ENCODE peak calls at places on chromosomes 3 and 15, in eight cellular contexts. One of them, this sample, is unnamed.

GRCh38 chr3:41198526-41198925 is 779 bp upstream of the CTNNB1 start:
- DNase-seq in H7: no peak
- DNase-seq in H54: no peak
- DNase-seq in SW480: peak; percentile 75
- DNase-seq in stimulated activated CD4-positive, alpha-beta T cell treated with anti-CD3 and anti-CD28 coated beads, Interleukin-2, amount 100 ng/mL, for 48 hours: no peak
- DNase-seq in hepatocyte: peak; percentile 47
- DNase-seq in EL: peak; percentile 11
- DNase-seq in A172: no peak
- DNase-seq in this sample: no peak

GRCh38 chr3:37601832-37602231 is 259.8 kb upstream of the CTDSPL start:
- DNase-seq in H7: no peak
- DNase-seq in H54: no peak
- DNase-seq in SW480: peak; percentile 27
- DNase-seq in stimulated activated CD4-positive, alpha-beta T cell treated with anti-CD3 and anti-CD28 coated beads, Interleukin-2, amount 100 ng/mL, for 48 hours: no peak
- DNase-seq in hepatocyte: no peak
- DNase-seq in EL: no peak
- DNase-seq in A172: peak; percentile 25
- DNase-seq in this sample: no peak

GRCh38 chr3:42732829-42733459 is 30.3 kb upstream of the HHATL start:
- DNase-seq in H7: no peak
- DNase-seq in H54: no peak
- DNase-seq in SW480: no peak
- DNase-seq in stimulated activated CD4-positive, alpha-beta T cell treated with anti-CD3 and anti-CD28 coated beads, Interleukin-2, amount 100 ng/mL, for 48 hours: no peak
- DNase-seq in hepatocyte: no peak
- DNase-seq in EL: no peak
- DNase-seq in A172: no peak
- DNase-seq in this sample: no peak

GRCh38 chr3:117202415-117202814 is 492.8 kb downstream of the TUSC7 start:
- DNase-seq in H7: no peak
- DNase-seq in H54: no peak
- DNase-seq in SW480: no peak
- DNase-seq in stimulated activated CD4-positive, alpha-beta T cell treated with anti-CD3 and anti-CD28 coated beads, Interleukin-2, amount 100 ng/mL, for 48 hours: no peak
- DNase-seq in hepatocyte: no peak
- DNase-seq in EL: no peak
- DNase-seq in A172: no peak
- DNase-seq in this sample: no peak

GRCh38 chr15:72491768-72492167 is 17.6 kb downstream of the ARIH1 start:
- DNase-seq in H7: no peak
- DNase-seq in H54: peak; percentile 12
- DNase-seq in SW480: no peak
- DNase-seq in stimulated activated CD4-positive, alpha-beta T cell treated with anti-CD3 and anti-CD28 coated beads, Interleukin-2, amount 100 ng/mL, for 48 hours: no peak
- DNase-seq in hepatocyte: no peak
- DNase-seq in EL: peak; percentile 82
- DNase-seq in A172: peak; percentile 40
- DNase-seq in this sample: peak; percentile 88

GRCh38 chr3:179432021-179432420 is 19.2 kb downstream of the GNB4 start:
- DNase-seq in H7: no peak
- DNase-seq in H54: no peak
- DNase-seq in SW480: no peak
- DNase-seq in stimulated activated CD4-positive, alpha-beta T cell treated with anti-CD3 and anti-CD28 coated beads, Interleukin-2, amount 100 ng/mL, for 48 hours: no peak
- DNase-seq in hepatocyte: no peak
- DNase-seq in EL: no peak
- DNase-seq in A172: no peak
- DNase-seq in this sample: no peak

GRCh38 chr3:65876028-65876420 is 162.7 kb downstream of the MAGI1 start:
- DNase-seq in H7: no peak
- DNase-seq in H54: no peak
- DNase-seq in SW480: no peak
- DNase-seq in stimulated activated CD4-positive, alpha-beta T cell treated with anti-CD3 and anti-CD28 coated beads, Interleukin-2, amount 100 ng/mL, for 48 hours: no peak
- DNase-seq in hepatocyte: no peak
- DNase-seq in EL: no peak
- DNase-seq in A172: no peak
- DNase-seq in this sample: no peak

GRCh38 chr3:58573638-58574037 is 3.6 kb downstream of the FAM107A start:
- DNase-seq in H7: no peak
- DNase-seq in H54: no peak
- DNase-seq in SW480: no peak
- DNase-seq in stimulated activated CD4-positive, alpha-beta T cell treated with anti-CD3 and anti-CD28 coated beads, Interleukin-2, amount 100 ng/mL, for 48 hours: no peak
- DNase-seq in hepatocyte: peak; percentile 14
- DNase-seq in EL: no peak
- DNase-seq in A172: no peak
- DNase-seq in this sample: no peak

GRCh38 chr3:31918179-31919165 is 62.6 kb downstream of the OSBPL10 start:
- DNase-seq in H7: no peak
- DNase-seq in H54: no peak
- DNase-seq in SW480: no peak
- DNase-seq in stimulated activated CD4-positive, alpha-beta T cell treated with anti-CD3 and anti-CD28 coated beads, Interleukin-2, amount 100 ng/mL, for 48 hours: no peak
- DNase-seq in hepatocyte: no peak
- DNase-seq in EL: peak; percentile 4
- DNase-seq in A172: no peak
- DNase-seq in this sample: peak; percentile 19

GRCh38 chr3:16768956-16769355 is 115.8 kb upstream of the PLCL2 start:
- DNase-seq in H7: no peak
- DNase-seq in H54: no peak
- DNase-seq in SW480: peak; percentile 5
- DNase-seq in stimulated activated CD4-positive, alpha-beta T cell treated with anti-CD3 and anti-CD28 coated beads, Interleukin-2, amount 100 ng/mL, for 48 hours: no peak
- DNase-seq in hepatocyte: no peak
- DNase-seq in EL: peak; percentile 53
- DNase-seq in A172: peak; percentile 54
- DNase-seq in this sample: peak; percentile 30

GRCh38 chr15:89199734-89200133 is 21.6 kb downstream of the RLBP1 start:
- DNase-seq in H7: peak; percentile 76
- DNase-seq in H54: no peak
- DNase-seq in SW480: no peak
- DNase-seq in stimulated activated CD4-positive, alpha-beta T cell treated with anti-CD3 and anti-CD28 coated beads, Interleukin-2, amount 100 ng/mL, for 48 hours: no peak
- DNase-seq in hepatocyte: no peak
- DNase-seq in EL: no peak
- DNase-seq in A172: no peak
- DNase-seq in this sample: no peak

This sample was measured in iris pigment epithelial cell.